ENCODE peak calls at places on chromosome 5, in nine cellular contexts. One of them, this sample, is unnamed.

GRCh38 chr5:141528401-141528984 is 39.6 kb downstream of the PCDHGC5 start:
- DNase-seq in upper lobe of right lung: no peak
- DNase-seq in astrocyte: peak
- DNase-seq in left ventricle myocardium inferior: peak
- DNase-seq in stomach: no peak
- DNase-seq in SK-N-SH: no peak
- DNase-seq in A673: no peak
- DNase-seq in kidney: no peak
- DNase-seq in tibial artery: peak
- DNase-seq in this sample: peak

GRCh38 chr5:104326966-104327365 is 764.4 kb upstream of the NUDT12 start:
- DNase-seq in A673: no peak
- DNase-seq in left ventricle myocardium inferior: no peak
- DNase-seq in SK-N-SH: no peak
- DNase-seq in kidney: no peak
- DNase-seq in astrocyte: no peak
- DNase-seq in stomach: no peak
- DNase-seq in tibial artery: no peak
- DNase-seq in upper lobe of right lung: no peak
- DNase-seq in this sample: no peak

GRCh38 chr5:59328801-59329296 is 564.7 kb downstream of the PDE4D start:
- DNase-seq in left ventricle myocardium inferior: peak
- DNase-seq in SK-N-SH: no peak
- DNase-seq in kidney: peak
- DNase-seq in astrocyte: peak
- DNase-seq in A673: peak
- DNase-seq in tibial artery: no peak
- DNase-seq in upper lobe of right lung: no peak
- DNase-seq in stomach: no peak
- DNase-seq in this sample: peak

GRCh38 chr5:5886812-5887486 is 464.5 kb downstream of the ICE1 start:
- DNase-seq in stomach: peak
- DNase-seq in kidney: no peak
- DNase-seq in tibial artery: no peak
- DNase-seq in astrocyte: no peak
- DNase-seq in upper lobe of right lung: peak
- DNase-seq in left ventricle myocardium inferior: no peak
- DNase-seq in SK-N-SH: peak
- DNase-seq in A673: no peak
- DNase-seq in this sample: no peak

GRCh38 chr5:139884144-139884543 is 88.5 kb downstream of the PSD2 start:
- DNase-seq in astrocyte: no peak
- DNase-seq in left ventricle myocardium inferior: peak
- DNase-seq in stomach: no peak
- DNase-seq in kidney: no peak
- DNase-seq in tibial artery: no peak
- DNase-seq in SK-N-SH: no peak
- DNase-seq in A673: no peak
- DNase-seq in upper lobe of right lung: no peak
- DNase-seq in this sample: no peak

GRCh38 chr5:135307143-135307903 is 91.7 kb downstream of the MACROH2A1 start:
- DNase-seq in stomach: no peak
- DNase-seq in left ventricle myocardium inferior: no peak
- DNase-seq in upper lobe of right lung: no peak
- DNase-seq in A673: no peak
- DNase-seq in SK-N-SH: no peak
- DNase-seq in astrocyte: no peak
- DNase-seq in kidney: no peak
- DNase-seq in tibial artery: no peak
- DNase-seq in this sample: no peak

GRCh38 chr5:126492939-126493338 is 69.7 kb downstream of the GRAMD2B start:
- DNase-seq in stomach: no peak
- DNase-seq in astrocyte: no peak
- DNase-seq in upper lobe of right lung: no peak
- DNase-seq in A673: no peak
- DNase-seq in tibial artery: no peak
- DNase-seq in SK-N-SH: no peak
- DNase-seq in left ventricle myocardium inferior: no peak
- DNase-seq in kidney: no peak
- DNase-seq in this sample: no peak

GRCh38 chr5:125294844-125295243 is 548.4 kb upstream of the ZNF608 start:
- DNase-seq in A673: no peak
- DNase-seq in kidney: no peak
- DNase-seq in tibial artery: no peak
- DNase-seq in SK-N-SH: no peak
- DNase-seq in stomach: no peak
- DNase-seq in upper lobe of right lung: no peak
- DNase-seq in astrocyte: no peak
- DNase-seq in left ventricle myocardium inferior: no peak
- DNase-seq in this sample: no peak

GRCh38 chr5:38162625-38163024 is 95.7 kb upstream of the EGFLAM start:
- DNase-seq in kidney: no peak
- DNase-seq in upper lobe of right lung: no peak
- DNase-seq in SK-N-SH: no peak
- DNase-seq in stomach: no peak
- DNase-seq in left ventricle myocardium inferior: no peak
- DNase-seq in A673: no peak
- DNase-seq in astrocyte: no peak
- DNase-seq in tibial artery: no peak
- DNase-seq in this sample: no peak

GRCh38 chr5:158811350-158811749 is 288.4 kb downstream of the EBF1 start:
- DNase-seq in kidney: no peak
- DNase-seq in stomach: no peak
- DNase-seq in astrocyte: no peak
- DNase-seq in upper lobe of right lung: no peak
- DNase-seq in left ventricle myocardium inferior: no peak
- DNase-seq in A673: no peak
- DNase-seq in tibial artery: no peak
- DNase-seq in SK-N-SH: no peak
- DNase-seq in this sample: no peak

GRCh38 chr5:87069974-87070608 is 197.6 kb upstream of the RASA1 start:
- DNase-seq in tibial artery: peak
- DNase-seq in stomach: no peak
- DNase-seq in kidney: no peak
- DNase-seq in left ventricle myocardium inferior: no peak
- DNase-seq in A673: peak
- DNase-seq in astrocyte: peak
- DNase-seq in upper lobe of right lung: no peak
- DNase-seq in SK-N-SH: no peak
- DNase-seq in this sample: peak

GRCh38 chr5:56147106-56147505 is 86.0 kb downstream of the ANKRD55 start:
- DNase-seq in SK-N-SH: no peak
- DNase-seq in stomach: no peak
- DNase-seq in upper lobe of right lung: no peak
- DNase-seq in tibial artery: no peak
- DNase-seq in left ventricle myocardium inferior: no peak
- DNase-seq in A673: no peak
- DNase-seq in astrocyte: no peak
- DNase-seq in kidney: no peak
- DNase-seq in this sample: no peak

GRCh38 chr5:61306531-61307195 is 25.4 kb upstream of the ZSWIM6 start:
- DNase-seq in tibial artery: no peak
- DNase-seq in astrocyte: peak
- DNase-seq in SK-N-SH: no peak
- DNase-seq in stomach: no peak
- DNase-seq in upper lobe of right lung: no peak
- DNase-seq in kidney: no peak
- DNase-seq in A673: no peak
- DNase-seq in left ventricle myocardium inferior: no peak
- DNase-seq in this sample: peak

GRCh38 chr5:101590384-101590783 is 687.3 kb upstream of the ST8SIA4 start:
- DNase-seq in SK-N-SH: peak
- DNase-seq in tibial artery: no peak
- DNase-seq in stomach: no peak
- DNase-seq in astrocyte: no peak
- DNase-seq in left ventricle myocardium inferior: no peak
- DNase-seq in upper lobe of right lung: no peak
- DNase-seq in kidney: no peak
- DNase-seq in A673: peak
- DNase-seq in this sample: no peak

GRCh38 chr5:40841068-40841805 is at the start of gene CARD6:
- DNase-seq in astrocyte: no peak
- DNase-seq in A673: peak
- DNase-seq in kidney: no peak
- DNase-seq in tibial artery: no peak
- DNase-seq in stomach: no peak
- DNase-seq in left ventricle myocardium inferior: no peak
- DNase-seq in SK-N-SH: no peak
- DNase-seq in upper lobe of right lung: no peak
- DNase-seq in this sample: peak

GRCh38 chr5:162995568-162995967 is 441.8 kb upstream of the CCNG1 start:
- DNase-seq in tibial artery: no peak
- DNase-seq in A673: no peak
- DNase-seq in astrocyte: no peak
- DNase-seq in upper lobe of right lung: no peak
- DNase-seq in SK-N-SH: no peak
- DNase-seq in kidney: no peak
- DNase-seq in left ventricle myocardium inferior: no peak
- DNase-seq in stomach: no peak
- DNase-seq in this sample: no peak

GRCh38 chr5:119313876-119314605 is 41.8 kb upstream of the TNFAIP8 start:
- DNase-seq in left ventricle myocardium inferior: no peak
- DNase-seq in A673: no peak
- DNase-seq in upper lobe of right lung: no peak
- DNase-seq in astrocyte: no peak
- DNase-seq in SK-N-SH: no peak
- DNase-seq in stomach: no peak
- DNase-seq in kidney: no peak
- DNase-seq in tibial artery: no peak
- DNase-seq in this sample: no peak

GRCh38 chr5:116754556-116754955 is 179.9 kb upstream of the SEMA6A start:
- DNase-seq in SK-N-SH: no peak
- DNase-seq in stomach: no peak
- DNase-seq in A673: no peak
- DNase-seq in left ventricle myocardium inferior: no peak
- DNase-seq in tibial artery: no peak
- DNase-seq in astrocyte: no peak
- DNase-seq in upper lobe of right lung: no peak
- DNase-seq in kidney: no peak
- DNase-seq in this sample: no peak

GRCh38 chr5:127335381-127335780 is 44.8 kb downstream of the MEGF10 start:
- DNase-seq in upper lobe of right lung: no peak
- DNase-seq in stomach: no peak
- DNase-seq in kidney: no peak
- DNase-seq in tibial artery: no peak
- DNase-seq in A673: no peak
- DNase-seq in astrocyte: no peak
- DNase-seq in left ventricle myocardium inferior: no peak
- DNase-seq in SK-N-SH: no peak
- DNase-seq in this sample: no peak

GRCh38 chr5:132295505-132296411 is 1.6 kb downstream of the SLC22A4 start:
- DNase-seq in astrocyte: no peak
- DNase-seq in stomach: no peak
- DNase-seq in SK-N-SH: no peak
- DNase-seq in left ventricle myocardium inferior: no peak
- DNase-seq in tibial artery: no peak
- DNase-seq in A673: no peak
- DNase-seq in upper lobe of right lung: no peak
- DNase-seq in kidney: no peak
- DNase-seq in this sample: no peak
- H3K4me3 ChIP-seq in astrocyte: peak
- H3K4me3 ChIP-seq in stomach: no peak
- H3K4me3 ChIP-seq in SK-N-SH: peak
- H3K4me3 ChIP-seq in left ventricle myocardium inferior: peak
- H3K4me3 ChIP-seq in tibial artery: no peak
- H3K4me3 ChIP-seq in A673: no peak
- H3K4me3 ChIP-seq in upper lobe of right lung: peak
- H3K4me3 ChIP-seq in kidney: peak
- H3K4me3 ChIP-seq in this sample: peak

DNA sequence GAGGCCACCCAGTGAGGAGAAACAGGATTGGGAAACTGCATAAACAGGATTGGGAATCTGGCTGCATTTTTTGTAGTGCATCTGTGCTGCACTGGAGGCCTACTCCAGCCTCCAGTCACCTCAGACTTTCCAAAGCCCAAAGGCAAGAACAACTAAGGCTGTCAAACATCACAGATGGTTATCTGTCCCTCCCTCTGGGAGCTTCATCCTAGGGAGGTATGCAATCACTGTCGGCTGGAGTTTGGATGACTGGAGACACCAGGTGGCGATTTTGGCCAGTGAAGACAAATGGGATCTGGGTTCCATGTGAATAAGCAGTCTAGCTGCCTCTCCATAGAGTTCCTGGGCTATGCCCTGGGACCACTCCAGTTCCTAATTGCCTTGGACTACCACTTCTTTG is 9.3 kb upstream of the SPINK13 start:
- DNase-seq in stomach: no peak
- DNase-seq in upper lobe of right lung: no peak
- DNase-seq in tibial artery: no peak
- DNase-seq in left ventricle myocardium inferior: no peak
- DNase-seq in astrocyte: no peak
- DNase-seq in kidney: no peak
- DNase-seq in SK-N-SH: no peak
- DNase-seq in A673: no peak
- DNase-seq in this sample: no peak
- TF ChIP-seq CTCF in stomach: no peak
- TF ChIP-seq CTCF in upper lobe of right lung: no peak
- TF ChIP-seq CTCF in tibial artery: no peak
- TF ChIP-seq CTCF in left ventricle myocardium inferior: no peak
- TF ChIP-seq CTCF in astrocyte: no peak
- TF ChIP-seq CTCF in kidney: no peak
- TF ChIP-seq CTCF in SK-N-SH: no peak
- TF ChIP-seq CTCF in A673: no peak
- TF ChIP-seq CTCF in this sample: no peak

DNA sequence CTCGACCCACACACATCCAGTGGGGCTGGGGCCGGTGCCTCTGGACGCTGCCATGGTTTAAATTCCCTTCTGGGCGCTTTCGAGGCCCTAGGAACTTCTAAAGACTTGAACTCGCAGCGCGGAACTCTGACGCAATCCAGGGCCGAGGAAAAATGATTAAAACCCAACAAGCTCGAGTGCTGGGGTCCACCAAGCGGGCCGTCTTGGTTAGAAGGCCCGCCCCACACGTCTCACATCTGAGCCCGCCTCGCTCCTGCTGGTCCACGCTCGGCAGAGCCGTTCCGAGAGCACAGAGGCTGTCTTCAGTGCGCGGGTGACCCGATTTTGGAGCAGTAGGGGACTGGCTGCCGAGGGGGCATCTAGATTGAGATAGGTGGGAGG is 1.5 kb downstream of the CRHBP start:
- DNase-seq in kidney: no peak
- DNase-seq in left ventricle myocardium inferior: no peak
- DNase-seq in tibial artery: no peak
- DNase-seq in upper lobe of right lung: no peak
- DNase-seq in stomach: no peak
- DNase-seq in SK-N-SH: peak
- DNase-seq in astrocyte: no peak
- DNase-seq in A673: no peak
- DNase-seq in this sample: no peak
- H3K4me3 ChIP-seq in kidney: peak
- H3K4me3 ChIP-seq in left ventricle myocardium inferior: peak
- H3K4me3 ChIP-seq in tibial artery: peak
- H3K4me3 ChIP-seq in upper lobe of right lung: peak
- H3K4me3 ChIP-seq in stomach: peak
- H3K4me3 ChIP-seq in SK-N-SH: no peak
- H3K4me3 ChIP-seq in astrocyte: peak
- H3K4me3 ChIP-seq in A673: peak
- H3K4me3 ChIP-seq in this sample: no peak

DNA sequence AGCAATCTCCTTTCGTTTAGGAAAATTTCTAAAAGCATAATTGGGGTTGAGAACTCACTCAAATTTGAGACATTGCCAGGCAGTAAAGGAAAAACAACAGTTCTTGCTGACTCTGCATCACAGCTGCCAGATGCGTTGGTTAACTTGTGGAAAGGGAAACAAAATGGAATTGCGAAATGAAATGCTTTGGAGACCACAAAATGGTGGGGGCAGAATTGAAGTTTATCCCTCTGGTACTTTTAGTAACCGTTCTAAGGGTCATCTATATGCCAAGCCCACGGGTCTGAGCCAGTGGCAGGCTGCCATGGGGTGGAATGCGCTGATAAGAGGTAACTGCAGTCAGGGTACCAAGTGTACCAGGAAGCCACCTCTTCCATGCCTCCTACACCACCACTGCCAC is 28.6 kb upstream of the SELENOP start:
- DNase-seq in tibial artery: peak
- DNase-seq in stomach: peak
- DNase-seq in astrocyte: peak
- DNase-seq in A673: peak
- DNase-seq in SK-N-SH: no peak
- DNase-seq in left ventricle myocardium inferior: peak
- DNase-seq in upper lobe of right lung: peak
- DNase-seq in kidney: peak
- DNase-seq in this sample: peak
- TF ChIP-seq CTCF in tibial artery: no peak
- TF ChIP-seq CTCF in stomach: no peak
- TF ChIP-seq CTCF in astrocyte: no peak
- TF ChIP-seq CTCF in A673: no peak
- TF ChIP-seq CTCF in SK-N-SH: no peak
- TF ChIP-seq CTCF in left ventricle myocardium inferior: no peak
- TF ChIP-seq CTCF in upper lobe of right lung: no peak
- TF ChIP-seq CTCF in kidney: no peak
- TF ChIP-seq CTCF in this sample: no peak